ENCODE peak calls at places on chromosome 20, in seven cellular contexts. F is mammary epithelial cell, R is amniotic stem cell, K is cardiac fibroblast, T is EL, Y is fibroblast of the aortic adventitia, Z is cardiac muscle cell. O is an unnamed sample.
A peak's percentile ranks its signal among the peaks of the same experiment; 100 is the strongest.

GRCh38 chr20:47263502-47264084 is 92.9 kb downstream of the ZMYND8 start:
- DNase-seq in Y (peak; percentile 54), F (no peak), Z (no peak), T (no peak), R (no peak), K (no peak), O (no peak)

GRCh38 chr20:36465109-36466080 is 75.9 kb upstream of the MYL9 start:
- DNase-seq in Z (no peak), K (peak; percentile 88), Y (peak; percentile 83), R (peak; percentile 70), T (peak; percentile 97), F (peak; percentile 82), O (no peak)

GRCh38 chr20:47762699-47763098 is 22.6 kb downstream of the SULF2 start:
- DNase-seq in F (no peak), Z (no peak), R (no peak), K (peak; percentile 8), Y (peak; percentile 13), T (no peak), O (no peak)

GRCh38 chr20:7985916-7986315 is 33.6 kb downstream of the TMX4 start:
- DNase-seq in Z (no peak), R (no peak), Y (no peak), T (no peak), K (no peak), F (no peak), O (no peak)

GRCh38 chr20:2254333-2254732 is 41.5 kb upstream of the TGM3 start:
- DNase-seq in R (no peak), K (no peak), F (peak; percentile 36), T (peak; percentile 8), Z (no peak), Y (no peak), O (no peak)

GRCh38 chr20:1987826-1988225 is 6.0 kb downstream of the PDYN start:
- DNase-seq in Y (peak; percentile 47), F (peak; percentile 11), K (peak; percentile 5), Z (no peak), T (peak; percentile 23), R (no peak), O (no peak)

GRCh38 chr20:24816431-24816830 is 132.6 kb upstream of the CST7 start:
- DNase-seq in T (no peak), Z (no peak), R (no peak), F (no peak), K (no peak), Y (no peak), O (no peak)

GRCh38 chr20:10927936-10928860 is 254.4 kb upstream of the JAG1 start:
- DNase-seq in Y (peak; percentile 45), K (no peak), T (peak; percentile 68), F (no peak), Z (no peak), R (no peak), O (no peak)

GRCh38 chr20:52896348-52896747 is 75.8 kb upstream of the TSHZ2 start:
- DNase-seq in K (no peak), F (no peak), Z (no peak), T (no peak), Y (no peak), R (no peak), O (no peak)

GRCh38 chr20:55649254-55649653 is 356.1 kb downstream of the CBLN4 start:
- DNase-seq in T (no peak), K (no peak), F (peak; percentile 4), Y (no peak), R (no peak), Z (no peak), O (no peak)

GRCh38 chr20:21183722-21184121 is 57.8 kb downstream of the KIZ start:
- DNase-seq in F (no peak), Y (no peak), T (peak; percentile 67), Z (no peak), K (peak; percentile 22), R (no peak), O (no peak)

GRCh38 chr20:9407805-9408421 is 106.5 kb upstream of the LAMP5 start:
- DNase-seq in K (peak; percentile 84), R (peak; percentile 24), Z (peak; percentile 72), F (peak; percentile 53), Y (peak; percentile 83), T (peak; percentile 71), O (peak; percentile 64)

GRCh38 chr20:53865905-53866786 is 204.2 kb downstream of the BCAS1 start:
- DNase-seq in R (no peak), T (peak; percentile 58), Z (peak; percentile 50), K (peak; percentile 82), F (peak; percentile 81), Y (peak; percentile 73), O (no peak)

GRCh38 chr20:3446779-3447178 is 24.0 kb upstream of the ATRN start:
- DNase-seq in T (no peak), K (no peak), F (no peak), R (no peak), Y (no peak), Z (no peak), O (peak; percentile 43)

GRCh38 chr20:50724851-50725721 is 6.3 kb upstream of the PARD6B start:
- DNase-seq in Y (peak; percentile 95), R (peak; percentile 95), Z (peak; percentile 92), K (peak; percentile 96), F (peak; percentile 98), T (peak; percentile 99), O (no peak)

GRCh38 chr20:48924711-48925109 is 3.2 kb downstream of the ARFGEF2 start:
- DNase-seq in Z (no peak), T (no peak), R (no peak), Y (no peak), F (no peak), K (no peak), O (no peak)

GRCh38 chr20:57838670-57839142 is 128.9 kb upstream of the PMEPA1 start:
- DNase-seq in F (no peak), Z (peak; percentile 18), Y (no peak), K (no peak), T (no peak), R (no peak), O (no peak)

GRCh38 chr20:61257596-61257995 is 5.5 kb downstream of the CDH4 start:
- DNase-seq in K (no peak), F (no peak), R (no peak), T (no peak), Z (no peak), Y (no peak), O (no peak)

GRCh38 chr20:57849126-57849867 is 139.5 kb upstream of the PMEPA1 start:
- DNase-seq in T (no peak), K (no peak), Y (peak; percentile 21), R (no peak), F (no peak), Z (no peak), O (no peak)

GRCh38 chr20:45088247-45088646 is 12.7 kb downstream of the KCNS1 start:
- DNase-seq in Y (peak; percentile 83), Z (no peak), R (peak; percentile 96), K (peak; percentile 29), F (peak; percentile 96), T (peak; percentile 99), O (no peak)

GRCh38 chr20:32574296-32575226 is 10.6 kb downstream of the NOL4L start:
- DNase-seq in Y (peak; percentile 83), Z (no peak), R (peak; percentile 11), T (peak; percentile 82), F (peak; percentile 49), K (peak; percentile 87), O (no peak)

GRCh38 chr20:20217626-20218025 is 150.3 kb upstream of the INSM1 start:
- DNase-seq in T (no peak), F (no peak), R (no peak), Y (no peak), Z (no peak), K (no peak), O (no peak)

GRCh38 chr20:59422911-59423520 is 122.6 kb downstream of the EDN3 start:
- DNase-seq in T (no peak), R (no peak), F (no peak), K (no peak), Y (no peak), Z (no peak), O (no peak)

GRCh38 chr20:40753472-40753871 is 64.4 kb upstream of the MAFB start:
- DNase-seq in Z (no peak), Y (no peak), K (no peak), R (no peak), T (no peak), F (no peak), O (no peak)

GRCh38 chr20:1688886-1689538 is 31.4 kb upstream of the SIRPG start:
- DNase-seq in R (no peak), Y (no peak), K (no peak), Z (no peak), T (no peak), F (no peak), O (no peak)

GRCh38 chr20:62989201-62989601 is 17.6 kb downstream of the BHLHE23 start:
- DNase-seq in K (no peak), T (no peak), R (no peak), Z (no peak), Y (no peak), F (no peak), O (no peak)

GRCh38 chr20:25301357-25301920 is 53.6 kb downstream of the PYGB start:
- DNase-seq in Y (no peak), R (no peak), Z (no peak), K (no peak), T (no peak), F (no peak), O (no peak)

GRCh38 chr20:16158090-16158975 is 414.9 kb downstream of the KIF16B start:
- DNase-seq in T (no peak), F (no peak), R (no peak), K (no peak), Z (no peak), Y (no peak), O (no peak)

GRCh38 chr20:63223121-63223825 is 7.3 kb upstream of the YTHDF1 start:
- DNase-seq in F (no peak), K (peak; percentile 45), R (peak; percentile 21), Y (peak; percentile 42), Z (peak; percentile 62), T (peak; percentile 41), O (no peak)

GRCh38 chr20:17835941-17836861 is 132.4 kb downstream of the SNX5 start:
- DNase-seq in Y (peak; percentile 99), T (peak; percentile 77), Z (no peak), F (no peak), K (peak; percentile 93), R (no peak), O (no peak)

GRCh38 chr20:4837760-4838159 is 116.1 kb downstream of the PRND start:
- DNase-seq in F (no peak), T (no peak), Y (no peak), K (no peak), R (no peak), Z (no peak), O (no peak)

O was measured in CMK.